ENCODE peak calls at places on chromosomes 3 and 15, in five cellular contexts. B, J, O, M and U are unnamed samples.

GRCh38 chr15:63938486-63939061 is 104.8 kb upstream of the HERC1 start:
- DNase-seq in B (peak; percentile 46), J (no peak), O (no peak), M (no peak), U (no peak)

GRCh38 chr3:4261411-4261810 is 41.8 kb upstream of the SETMAR start:
- DNase-seq in B (no peak), J (no peak), O (no peak), M (no peak), U (no peak)

GRCh38 chr3:127694467-127695215 is 21.9 kb downstream of the ABTB1 start:
- DNase-seq in B (no peak), J (peak; percentile 57), O (no peak), M (peak; percentile 85), U (peak; percentile 71)

GRCh38 chr3:194130807-194131589 is 5.0 kb upstream of the HES1 start:
- DNase-seq in B (no peak), J (peak; percentile 94), O (peak; percentile 95), M (peak; percentile 74), U (peak; percentile 70)

GRCh38 chr3:171192176-171192854 is 165.8 kb upstream of the SLC2A2 start:
- DNase-seq in B (peak; percentile 81), J (no peak), O (no peak), M (peak; percentile 42), U (no peak)

GRCh38 chr15:50979041-50979440 is 70.6 kb downstream of the AP4E1 start:
- DNase-seq in B (no peak), J (no peak), O (no peak), M (no peak), U (no peak)

GRCh38 chr15:78077860-78078187 is 313 bp upstream of the TBC1D2B start:
- DNase-seq in B (no peak), J (no peak), O (no peak), M (no peak), U (no peak)

GRCh38 chr3:167184511-167184910 is 195.6 kb downstream of the ZBBX start:
- DNase-seq in B (no peak), J (peak; percentile 1), O (no peak), M (peak; percentile 1), U (peak; percentile 64)

GRCh38 chr15:50235794-50236193 is 29.7 kb downstream of the HDC start:
- DNase-seq in B (peak; percentile 68), J (no peak), O (no peak), M (no peak), U (no peak)

GRCh38 chr15:87416591-87417257 is 839.8 kb downstream of the NTRK3 start:
- DNase-seq in B (no peak), J (no peak), O (no peak), M (no peak), U (no peak)

GRCh38 chr3:184011230-184011876 is 6.3 kb downstream of the ABCC5 start:
- DNase-seq in B (no peak), J (no peak), O (no peak), M (no peak), U (no peak)

GRCh38 chr3:4235690-4236089 is 67.5 kb upstream of the SETMAR start:
- DNase-seq in B (no peak), J (no peak), O (no peak), M (no peak), U (no peak)

GRCh38 chr3:12579919-12580318 is 23.0 kb downstream of the MKRN2 start:
- DNase-seq in B (no peak), J (no peak), O (no peak), M (no peak), U (no peak)

GRCh38 chr3:194286747-194287146 is 64.4 kb downstream of the CPN2 start:
- DNase-seq in B (no peak), J (no peak), O (no peak), M (no peak), U (peak; percentile 80)

GRCh38 chr3:105629725-105630124 is 239.1 kb downstream of the CBLB start:
- DNase-seq in B (no peak), J (no peak), O (no peak), M (no peak), U (no peak)

GRCh38 chr15:30065025-30065801 is 17.5 kb upstream of the GOLGA8J start:
- DNase-seq in B (no peak), J (no peak), O (no peak), M (no peak), U (no peak)

GRCh38 chr15:90550919-90551318 is 21.2 kb downstream of the CRTC3 start:
- DNase-seq in B (no peak), J (no peak), O (no peak), M (no peak), U (no peak)

GRCh38 chr15:90553248-90553745 is 23.6 kb downstream of the CRTC3 start:
- DNase-seq in B (no peak), J (no peak), O (no peak), M (no peak), U (no peak)

GRCh38 chr15:90557147-90557546 is 27.4 kb downstream of the CRTC3 start:
- DNase-seq in B (no peak), J (no peak), O (no peak), M (no peak), U (no peak)

GRCh38 chr15:90552162-90552928 is 22.6 kb downstream of the CRTC3 start:
- DNase-seq in B (no peak), J (no peak), O (no peak), M (no peak), U (no peak)

GRCh38 chr15:90552929-90553211 is 23.1 kb downstream of the CRTC3 start:
- DNase-seq in B (no peak), J (no peak), O (no peak), M (no peak), U (no peak)
- H3K4me3 ChIP-seq in B (no peak overlapping the region), J (no peak overlapping the region), O (no peak overlapping the region), M (no peak overlapping the region), U (no peak overlapping the region)

GRCh38 chr3:187114511-187114910 is 24.8 kb downstream of the RPL39L start:
- DNase-seq in B (no peak), J (no peak), O (no peak), M (no peak), U (no peak)

GRCh38 chr3:187107989-187108388 is 31.3 kb downstream of the RPL39L start:
- DNase-seq in B (no peak), J (no peak), O (no peak), M (no peak), U (no peak)

GRCh38 chr3:187110156-187110555 is 29.1 kb downstream of the RPL39L start:
- DNase-seq in B (no peak), J (no peak), O (no peak), M (no peak), U (no peak)

GRCh38 chr3:187112934-187113793 is 26.1 kb downstream of the RPL39L start:
- DNase-seq in B (peak; percentile 19), J (peak; percentile 12), O (no peak), M (peak; percentile 13), U (peak; percentile 54)
- TF ChIP-seq JUNB in B (no peak), J (no peak), O (no peak), M (no peak), U (no peak)

GRCh38 chr3:152314677-152315353 is 46.1 kb downstream of the MBNL1 start:
- DNase-seq in B (no peak), J (peak; percentile 22), O (no peak), M (no peak), U (no peak)

GRCh38 chr3:152313430-152313829 is 44.7 kb downstream of the MBNL1 start:
- DNase-seq in B (no peak), J (no peak), O (no peak), M (no peak), U (no peak)

GRCh38 chr3:152316318-152316717 is 47.6 kb downstream of the MBNL1 start:
- DNase-seq in B (no peak), J (no peak), O (no peak), M (no peak), U (no peak)

GRCh38 chr3:152315623-152316022 is 46.9 kb downstream of the MBNL1 start:
- DNase-seq in B (no peak), J (no peak), O (no peak), M (no peak), U (no peak)

DNA sequence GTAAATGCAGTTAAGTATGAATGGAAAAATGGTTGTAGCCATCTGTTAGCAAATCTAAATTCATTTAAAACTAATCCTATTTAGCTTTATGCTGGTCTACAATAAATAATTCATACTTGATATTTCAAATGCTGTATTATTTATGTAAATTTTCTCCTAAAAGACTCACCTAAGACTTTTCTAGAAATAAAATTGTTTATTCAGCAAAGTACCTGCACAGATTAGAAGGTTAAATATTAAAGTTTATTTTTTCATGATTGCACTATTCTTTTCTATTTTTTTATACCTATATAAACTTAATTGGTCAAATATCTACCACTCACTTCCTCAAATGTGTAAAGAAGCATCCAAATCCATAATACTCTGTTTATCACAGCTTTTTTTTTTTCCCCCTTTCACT is 45.2 kb downstream of the MBNL1 start:
- DNase-seq in B (no peak), J (no peak), O (no peak), M (no peak), U (no peak)
- H3K4me3 ChIP-seq in B (no peak overlapping the region), J (no peak overlapping the region), O (no peak overlapping the region), M (no peak overlapping the region), U (no peak overlapping the region)

GRCh38 chr15:97992831-97993230 is 32.3 kb downstream of the ARRDC4 start:
- DNase-seq in B (no peak), J (no peak), O (no peak), M (no peak), U (no peak)

GRCh38 chr15:97995192-97995591 is 34.7 kb downstream of the ARRDC4 start:
- DNase-seq in B (no peak), J (no peak), O (no peak), M (no peak), U (no peak)

GRCh38 chr15:97998307-97999071 is 38.0 kb downstream of the ARRDC4 start:
- DNase-seq in B (no peak), J (no peak), O (no peak), M (no peak), U (no peak)

GRCh38 chr15:97993310-97993738 is 32.8 kb downstream of the ARRDC4 start:
- DNase-seq in B (peak; percentile 53), J (no peak), O (no peak), M (no peak), U (no peak)

GRCh38 chr15:97995881-97996603 is 35.5 kb downstream of the ARRDC4 start:
- DNase-seq in B (peak; percentile 18), J (no peak), O (no peak), M (peak; percentile 36), U (peak; percentile 61)
- TF ChIP-seq JUNB in B (no peak), J (no peak), O (no peak), M (no peak), U (no peak)

GRCh38 chr15:67166280-67167009 is 88.0 kb downstream of the AAGAB start:
- DNase-seq in B (no peak), J (no peak), O (no peak), M (no peak), U (no peak)
- H3K4me3 ChIP-seq in B (no peak overlapping the region), J (no peak overlapping the region), O (no peak overlapping the region), M (no peak overlapping the region), U (peak overlapping the region; percentile 37)

DNA sequence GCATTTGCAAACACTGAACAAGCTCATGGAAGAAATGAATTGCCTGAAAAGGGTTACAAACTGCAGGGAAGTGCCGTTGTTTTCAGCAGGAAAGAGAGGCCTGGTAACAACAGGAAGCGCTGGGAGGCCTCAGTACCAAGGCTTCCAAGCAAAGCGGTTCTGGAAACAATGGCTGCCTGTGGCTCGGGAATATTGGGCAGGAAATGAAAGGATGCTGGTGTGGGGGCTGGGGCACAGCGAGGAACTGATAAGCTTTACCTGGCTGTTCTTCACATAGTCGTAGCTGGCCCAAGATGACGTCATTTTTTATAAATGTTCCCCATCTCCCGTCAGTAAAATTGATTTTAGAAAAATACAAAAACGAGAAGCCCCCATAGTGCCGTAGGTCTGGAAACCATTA is 55.9 kb downstream of the ARHGAP31 start:
- DNase-seq in B (no peak), J (no peak), O (no peak), M (no peak), U (peak; percentile 89)
- TF ChIP-seq JUNB in B (no peak), J (no peak), O (no peak), M (no peak), U (no peak)